ENCODE peak calls at places on chromosomes 13 and 19, in five cellular contexts. One of them, this sample, is unnamed.

GRCh38 chr19:17542793-17543582 is 12.5 kb upstream of the COLGALT1 start:
- DNase-seq in cardiac fibroblast: no peak
- DNase-seq in fibroblast of the aortic adventitia: no peak
- DNase-seq in T-helper 17 cell: no peak
- DNase-seq in A172: no peak
- DNase-seq in this sample: no peak

GRCh38 chr19:13839938-13840750 is 36.8 kb upstream of the NANOS3 start:
- DNase-seq in A172: peak
- DNase-seq in fibroblast of the aortic adventitia: peak
- DNase-seq in cardiac fibroblast: peak
- DNase-seq in T-helper 17 cell: peak
- DNase-seq in this sample: peak

GRCh38 chr13:98785405-98785804 is 32.9 kb upstream of the SLC15A1 start:
- DNase-seq in A172: no peak
- DNase-seq in cardiac fibroblast: no peak
- DNase-seq in T-helper 17 cell: no peak
- DNase-seq in fibroblast of the aortic adventitia: no peak
- DNase-seq in this sample: no peak

GRCh38 chr19:5775668-5776309 is 8.8 kb downstream of the PRR22 start:
- DNase-seq in cardiac fibroblast: peak
- DNase-seq in A172: no peak
- DNase-seq in fibroblast of the aortic adventitia: peak
- DNase-seq in T-helper 17 cell: no peak
- DNase-seq in this sample: no peak

GRCh38 chr13:80131204-80131603 is 209.7 kb downstream of the SPRY2 start:
- DNase-seq in A172: peak
- DNase-seq in T-helper 17 cell: no peak
- DNase-seq in fibroblast of the aortic adventitia: peak
- DNase-seq in cardiac fibroblast: peak
- DNase-seq in this sample: peak

GRCh38 chr13:32415019-32415418 is 12.9 kb downstream of the N4BP2L1 start:
- DNase-seq in T-helper 17 cell: no peak
- DNase-seq in A172: no peak
- DNase-seq in cardiac fibroblast: peak
- DNase-seq in fibroblast of the aortic adventitia: peak
- DNase-seq in this sample: peak

GRCh38 chr19:44603201-44603945 is 10.0 kb upstream of the IGSF23 start:
- DNase-seq in fibroblast of the aortic adventitia: peak
- DNase-seq in T-helper 17 cell: no peak
- DNase-seq in cardiac fibroblast: peak
- DNase-seq in A172: peak
- DNase-seq in this sample: no peak

GRCh38 chr13:68128297-68128915 is 898.3 kb upstream of the PCDH9 start:
- DNase-seq in A172: no peak
- DNase-seq in T-helper 17 cell: no peak
- DNase-seq in fibroblast of the aortic adventitia: no peak
- DNase-seq in cardiac fibroblast: no peak
- DNase-seq in this sample: no peak

GRCh38 chr13:46756977-46757376 is 40.0 kb downstream of the ESD start:
- DNase-seq in cardiac fibroblast: peak
- DNase-seq in T-helper 17 cell: no peak
- DNase-seq in fibroblast of the aortic adventitia: peak
- DNase-seq in A172: no peak
- DNase-seq in this sample: no peak

GRCh38 chr13:34942732-34943674 is 933 bp downstream of the NBEA start:
- DNase-seq in fibroblast of the aortic adventitia: no peak
- DNase-seq in T-helper 17 cell: peak
- DNase-seq in cardiac fibroblast: no peak
- DNase-seq in A172: peak
- DNase-seq in this sample: no peak

GRCh38 chr19:3788991-3789778 is 3.0 kb upstream of the MATK start:
- DNase-seq in T-helper 17 cell: no peak
- DNase-seq in A172: no peak
- DNase-seq in cardiac fibroblast: no peak
- DNase-seq in fibroblast of the aortic adventitia: no peak
- DNase-seq in this sample: no peak

GRCh38 chr13:110108348-110109139 is 198.4 kb downstream of the COL4A1 start:
- DNase-seq in A172: peak
- DNase-seq in cardiac fibroblast: peak
- DNase-seq in T-helper 17 cell: no peak
- DNase-seq in fibroblast of the aortic adventitia: peak
- DNase-seq in this sample: peak

GRCh38 chr19:4638828-4639530 is at the start of gene TNFAIP8L1:
- DNase-seq in A172: peak
- DNase-seq in T-helper 17 cell: peak
- DNase-seq in fibroblast of the aortic adventitia: peak
- DNase-seq in cardiac fibroblast: peak
- DNase-seq in this sample: peak

GRCh38 chr19:38529610-38530009 is 88.1 kb downstream of the MAP4K1 start:
- DNase-seq in T-helper 17 cell: no peak
- DNase-seq in fibroblast of the aortic adventitia: no peak
- DNase-seq in cardiac fibroblast: no peak
- DNase-seq in A172: no peak
- DNase-seq in this sample: no peak

GRCh38 chr19:40907968-40908735 is 26.1 kb upstream of the CYP2A7 start:
- DNase-seq in T-helper 17 cell: no peak
- DNase-seq in A172: no peak
- DNase-seq in fibroblast of the aortic adventitia: no peak
- DNase-seq in cardiac fibroblast: no peak
- DNase-seq in this sample: no peak

GRCh38 chr13:106530907-106531520 is 4.4 kb downstream of the EFNB2 start:
- DNase-seq in cardiac fibroblast: no peak
- DNase-seq in T-helper 17 cell: no peak
- DNase-seq in fibroblast of the aortic adventitia: no peak
- DNase-seq in A172: no peak
- DNase-seq in this sample: no peak

GRCh38 chr19:5719274-5719960 is 529 bp downstream of the LONP1 start:
- DNase-seq in fibroblast of the aortic adventitia: peak
- DNase-seq in cardiac fibroblast: peak
- DNase-seq in A172: no peak
- DNase-seq in T-helper 17 cell: no peak
- DNase-seq in this sample: no peak

GRCh38 chr13:99172951-99173350 is 27.7 kb upstream of the UBAC2 start:
- DNase-seq in cardiac fibroblast: no peak
- DNase-seq in A172: no peak
- DNase-seq in fibroblast of the aortic adventitia: no peak
- DNase-seq in T-helper 17 cell: no peak
- DNase-seq in this sample: no peak

GRCh38 chr19:58196911-58197616 is 14.2 kb downstream of the ZNF274 start:
- DNase-seq in T-helper 17 cell: no peak
- DNase-seq in fibroblast of the aortic adventitia: peak
- DNase-seq in cardiac fibroblast: peak
- DNase-seq in A172: peak
- DNase-seq in this sample: peak

GRCh38 chr19:16825312-16826168 is 3.7 kb upstream of the SIN3B start:
- DNase-seq in cardiac fibroblast: peak
- DNase-seq in T-helper 17 cell: no peak
- DNase-seq in A172: peak
- DNase-seq in fibroblast of the aortic adventitia: peak
- DNase-seq in this sample: peak

GRCh38 chr13:99228737-99229691 is 28.4 kb downstream of the UBAC2 start:
- DNase-seq in cardiac fibroblast: peak
- DNase-seq in T-helper 17 cell: no peak
- DNase-seq in fibroblast of the aortic adventitia: peak
- DNase-seq in A172: peak
- DNase-seq in this sample: peak

GRCh38 chr19:9251236-9251635 is 506 bp downstream of the OR7E24 start:
- DNase-seq in T-helper 17 cell: no peak
- DNase-seq in fibroblast of the aortic adventitia: no peak
- DNase-seq in A172: no peak
- DNase-seq in cardiac fibroblast: no peak
- DNase-seq in this sample: no peak

GRCh38 chr13:57665471-57665870 is 33.9 kb downstream of the PCDH17 start:
- DNase-seq in fibroblast of the aortic adventitia: no peak
- DNase-seq in A172: no peak
- DNase-seq in cardiac fibroblast: peak
- DNase-seq in T-helper 17 cell: no peak
- DNase-seq in this sample: no peak

GRCh38 chr19:2469102-2469914 is 6.6 kb upstream of the GADD45B start:
- DNase-seq in fibroblast of the aortic adventitia: peak
- DNase-seq in A172: peak
- DNase-seq in cardiac fibroblast: peak
- DNase-seq in T-helper 17 cell: no peak
- DNase-seq in this sample: no peak

GRCh38 chr19:17966497-17967257 is at the start of gene KCNN1:
- DNase-seq in A172: no peak
- DNase-seq in fibroblast of the aortic adventitia: no peak
- DNase-seq in T-helper 17 cell: no peak
- DNase-seq in cardiac fibroblast: no peak
- DNase-seq in this sample: no peak

This sample was measured in SW480.